ENCODE peak calls at places on chromosomes 4 and X, in ten cellular contexts. X is colonic mucosa; H is tibial nerve; C is OCI-LY7; V is thoracic aorta; D is Karpas-422; J is CD8-positive, alpha-beta T cell; K is neural progenitor cell; R is adrenal gland; F is epithelial cell of esophagus. Y is an unnamed sample.

GRCh38 chrX:45505214-45505613 is 304.5 kb upstream of the DIPK2B start:
- DNase-seq in V (no peak), K (no peak), F (peak), R (peak), C (no peak), H (no peak), D (no peak), J (no peak), X (no peak), Y (no peak)

GRCh38 chr4:141346144-141346543 is 125.4 kb downstream of the ZNF330 start:
- DNase-seq in F (peak), V (no peak), K (peak), J (no peak), D (peak), C (peak), H (peak), X (no peak), R (peak), Y (no peak)

GRCh38 chrX:134592303-134592702 is 66.0 kb downstream of the PLAC1 start:
- DNase-seq in V (no peak), K (no peak), F (no peak), C (no peak), J (no peak), X (no peak), H (no peak), D (no peak), R (no peak), Y (no peak)

GRCh38 chr4:157634057-157634456 is 413.5 kb downstream of the GRIA2 start:
- DNase-seq in H (no peak), J (no peak), K (no peak), V (no peak), C (no peak), F (no peak), R (no peak), D (no peak), X (no peak), Y (no peak)

GRCh38 chrX:138026211-138026610 is 460.3 kb downstream of the ZIC3 start:
- DNase-seq in D (peak), R (no peak), V (no peak), H (no peak), C (peak), X (no peak), J (no peak), K (no peak), F (peak), Y (no peak)

GRCh38 chr4:150976478-150977118 is 38.5 kb downstream of the LRBA start:
- DNase-seq in V (no peak), J (no peak), K (peak), H (no peak), D (peak), F (no peak), X (no peak), C (no peak), R (no peak), Y (no peak)

GRCh38 chr4:180059216-180059881 is 2183.9 kb upstream of the TENM3 start:
- DNase-seq in D (no peak), C (no peak), V (no peak), K (peak), F (no peak), R (peak), J (no peak), H (no peak), X (peak), Y (no peak)

GRCh38 chr4:17310269-17310652 is 201.6 kb downstream of the QDPR start:
- DNase-seq in H (no peak), J (no peak), R (no peak), F (no peak), V (no peak), X (no peak), K (no peak), C (peak), D (no peak), Y (no peak)

GRCh38 chr4:40314951-40315350 is 20.2 kb upstream of the CHRNA9 start:
- DNase-seq in J (no peak), H (no peak), C (no peak), D (no peak), F (peak), K (no peak), X (no peak), V (no peak), R (no peak), Y (no peak)

GRCh38 chrX:39601193-39602085 is 496.3 kb downstream of the BCOR start:
- DNase-seq in C (no peak), R (no peak), F (no peak), H (no peak), D (no peak), K (no peak), J (no peak), V (no peak), X (no peak), Y (no peak)

GRCh38 chrX:9466115-9466495 is 1.2 kb downstream of the TBL1X start:
- DNase-seq in H (peak), J (no peak), F (peak), X (peak), C (peak), D (no peak), V (no peak), R (peak), K (peak), Y (peak)

GRCh38 chr4:151356510-151356909 is 31.1 kb upstream of the SH3D19 start:
- DNase-seq in H (no peak), X (no peak), D (no peak), F (peak), J (no peak), R (peak), C (no peak), K (no peak), V (no peak), Y (no peak)

GRCh38 chrX:121336831-121337421 is 289.5 kb downstream of the GLUD2 start:
- DNase-seq in K (no peak), D (no peak), H (no peak), J (no peak), X (no peak), R (no peak), V (no peak), F (peak), C (no peak), Y (no peak)

GRCh38 chr4:125132281-125132680 is 182.5 kb upstream of the FAT4 start:
- DNase-seq in D (no peak), V (no peak), F (no peak), R (no peak), H (peak), K (no peak), X (no peak), J (no peak), C (no peak), Y (no peak)

GRCh38 chr4:76738081-76738931 is 159.6 kb downstream of the SOWAHB start:
- DNase-seq in V (peak), D (no peak), J (no peak), K (no peak), F (peak), R (peak), H (no peak), C (no peak), X (no peak), Y (no peak)

GRCh38 chr4:76147454-76148141 is 599 bp downstream of the NUP54 start:
- DNase-seq in J (peak), V (peak), K (peak), D (peak), R (peak), H (peak), X (peak), F (peak), C (peak), Y (peak)

GRCh38 chr4:128364565-128364964 is 77.0 kb upstream of the PGRMC2 start:
- DNase-seq in V (no peak), F (no peak), J (no peak), H (no peak), R (no peak), K (no peak), X (no peak), D (no peak), C (no peak), Y (no peak)

GRCh38 chrX:124736553-124737240 is 390.3 kb downstream of the SH2D1A start:
- DNase-seq in H (no peak), V (no peak), R (no peak), C (no peak), D (no peak), K (peak), J (peak), X (no peak), F (no peak), Y (no peak)

GRCh38 chr4:173121044-173121685 is 47.4 kb upstream of the GALNT7 start:
- DNase-seq in K (peak), R (no peak), H (no peak), J (no peak), D (no peak), F (peak), X (peak), C (peak), V (no peak), Y (no peak)

GRCh38 chr4:4780634-4781287 is 78.7 kb upstream of the MSX1 start:
- DNase-seq in F (peak), J (no peak), K (no peak), H (no peak), D (no peak), C (no peak), X (no peak), R (no peak), V (no peak), Y (no peak)

GRCh38 chr4:148445903-148446261 is 3.7 kb upstream of the NR3C2 start:
- DNase-seq in D (no peak), F (no peak), V (no peak), X (peak), C (no peak), J (no peak), R (no peak), K (peak), H (no peak), Y (no peak)

GRCh38 chr4:100694467-100694866 is 176.6 kb upstream of the EMCN start:
- DNase-seq in H (no peak), R (no peak), J (no peak), F (no peak), C (no peak), X (no peak), D (no peak), V (no peak), K (no peak), Y (no peak)

GRCh38 chrX:46582325-46582724 is 8.8 kb downstream of the CHST7 start:
- DNase-seq in J (no peak), R (no peak), K (no peak), V (no peak), D (no peak), X (no peak), H (no peak), F (peak), C (no peak), Y (no peak)

GRCh38 chrX:137519459-137519858 is 46.5 kb upstream of the ZIC3 start:
- DNase-seq in D (no peak), C (no peak), V (no peak), H (no peak), J (no peak), R (no peak), K (no peak), X (no peak), F (no peak), Y (no peak)

GRCh38 chr4:5051210-5051691 is at the start of gene STK32B:
- DNase-seq in V (no peak), F (peak), D (no peak), H (no peak), C (no peak), K (peak), R (peak), X (peak), J (no peak), Y (peak)

GRCh38 chrX:72048515-72049455 is 82.9 kb downstream of the RTL5 start:
- DNase-seq in V (no peak), F (no peak), X (no peak), D (no peak), K (no peak), H (no peak), J (no peak), C (no peak), R (no peak), Y (no peak)

GRCh38 chrX:50202539-50202938 is 1.7 kb upstream of the AKAP4 start:
- DNase-seq in J (no peak), R (no peak), X (no peak), C (no peak), F (peak), K (no peak), V (no peak), D (no peak), H (no peak), Y (no peak)

GRCh38 chrX:13901354-13901753 is 84.5 kb upstream of the GPM6B start:
- DNase-seq in J (no peak), H (no peak), C (no peak), D (no peak), F (no peak), K (no peak), V (no peak), R (no peak), X (no peak), Y (no peak)

GRCh38 chr4:40317921-40318658 is 17.0 kb upstream of the CHRNA9 start:
- DNase-seq in F (peak), C (no peak), V (no peak), J (no peak), K (no peak), R (no peak), X (no peak), D (no peak), H (no peak), Y (no peak)

GRCh38 chrX:103910371-103910770 is 52.1 kb upstream of the TMSB15B start:
- DNase-seq in V (no peak), H (no peak), R (no peak), C (no peak), D (no peak), F (no peak), K (no peak), J (no peak), X (no peak), Y (no peak)

GRCh38 chr4:15232725-15233597 is 194.9 kb upstream of the C1QTNF7 start:
- DNase-seq in F (peak), H (no peak), D (no peak), R (peak), V (no peak), X (no peak), C (no peak), K (no peak), J (no peak), Y (no peak)

GRCh38 chr4:92270908-92271307 is 32.9 kb upstream of the GRID2 start:
- DNase-seq in K (peak), V (no peak), R (no peak), D (no peak), H (no peak), J (no peak), X (no peak), C (no peak), F (peak), Y (no peak)

GRCh38 chr4:104491396-104491821 is 3.3 kb downstream of the CXXC4 start:
- DNase-seq in C (no peak), J (no peak), H (no peak), K (peak), V (no peak), F (peak), X (peak), D (peak), R (peak), Y (peak)

GRCh38 chr4:87919951-87920350 is 55.6 kb upstream of the SPP1 start:
- DNase-seq in X (no peak), C (no peak), F (no peak), K (no peak), V (no peak), H (no peak), D (no peak), R (no peak), J (no peak), Y (no peak)

GRCh38 chrX:70433848-70434351 is 10.7 kb upstream of the DLG3 start:
- DNase-seq in C (peak), H (peak), V (no peak), R (peak), J (peak), D (peak), F (peak), K (peak), X (peak), Y (peak)

GRCh38 chr4:177235026-177235425 is 74.6 kb upstream of the NEIL3 start:
- DNase-seq in X (no peak), V (no peak), H (no peak), F (peak), C (no peak), D (no peak), J (no peak), R (no peak), K (no peak), Y (no peak)

GRCh38 chr4:47031011-47031678 is at the start of gene GABRB1:
- DNase-seq in H (no peak), V (no peak), F (peak), C (no peak), K (peak), J (no peak), R (peak), D (no peak), X (peak), Y (peak)

GRCh38 chr4:153232768-153233167 is 28.5 kb downstream of the TRIM2 start:
- DNase-seq in C (peak), V (no peak), H (no peak), X (peak), K (peak), D (peak), F (no peak), J (no peak), R (no peak), Y (no peak)

GRCh38 chr4:8559524-8560264 is 20.5 kb upstream of the GPR78 start:
- DNase-seq in J (no peak), D (no peak), K (no peak), C (no peak), V (no peak), H (no peak), R (no peak), X (no peak), F (no peak), Y (no peak)

GRCh38 chr4:15078682-15079642 is 76.7 kb downstream of the CPEB2 start:
- DNase-seq in J (no peak), F (peak), X (no peak), R (no peak), K (no peak), D (no peak), H (no peak), V (no peak), C (no peak), Y (no peak)

GRCh38 chr4:119084503-119084902 is 51.1 kb upstream of the MYOZ2 start:
- DNase-seq in X (no peak), V (no peak), H (no peak), R (no peak), K (no peak), C (peak), D (no peak), F (no peak), J (no peak), Y (no peak)

GRCh38 chr4:119080721-119081541 is 54.7 kb upstream of the MYOZ2 start:
- DNase-seq in D (no peak), V (no peak), C (no peak), R (no peak), J (no peak), X (peak), F (peak), K (no peak), H (no peak), Y (no peak)

GRCh38 chr4:119082661-119083060 is 53.0 kb upstream of the MYOZ2 start:
- DNase-seq in F (no peak), X (no peak), J (no peak), D (no peak), H (no peak), C (no peak), K (no peak), R (no peak), V (no peak), Y (no peak)

GRCh38 chr4:119081943-119082342 is 53.7 kb upstream of the MYOZ2 start:
- DNase-seq in X (no peak), R (peak), K (no peak), V (no peak), D (no peak), H (no peak), C (no peak), J (no peak), F (no peak), Y (peak)

DNA sequence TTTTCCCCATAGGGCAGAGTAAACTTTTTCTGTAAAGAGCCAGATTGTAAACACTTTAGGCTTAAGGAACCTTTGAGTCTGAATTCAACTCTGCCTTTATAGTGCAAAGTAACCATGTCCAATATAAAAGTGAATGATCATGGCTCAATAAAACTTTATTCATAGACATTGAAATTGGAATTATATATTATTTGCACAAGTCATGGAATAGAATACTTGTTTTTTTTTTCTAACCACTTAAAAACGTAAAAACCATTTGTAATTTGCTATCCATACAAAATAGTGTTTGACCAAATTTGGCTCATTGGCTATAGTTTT is 54.1 kb upstream of the MYOZ2 start:
- DNase-seq in K (no peak), D (no peak), C (no peak), R (no peak), X (no peak), J (no peak), F (no peak), H (no peak), V (no peak), Y (no peak)
- H3K4me3 ChIP-seq in K (no peak), D (no peak), C (no peak), R (no peak), X (no peak), J (no peak), F (no peak), H (no peak), V (no peak), Y (no peak)

GRCh38 chr4:6929735-6930464 is 20.3 kb downstream of the TBC1D14 start:
- DNase-seq in C (no peak), J (no peak), X (peak), H (no peak), D (no peak), K (peak), F (no peak), R (no peak), V (no peak), Y (no peak)

GRCh38 chr4:6932475-6932874 is 22.8 kb downstream of the TBC1D14 start:
- DNase-seq in H (no peak), F (no peak), C (no peak), D (no peak), R (no peak), V (no peak), X (no peak), K (no peak), J (no peak), Y (no peak)

GRCh38 chr4:6928067-6928466 is 18.4 kb downstream of the TBC1D14 start:
- DNase-seq in D (no peak), J (no peak), K (no peak), H (no peak), V (no peak), X (no peak), F (no peak), C (no peak), R (no peak), Y (no peak)

GRCh38 chr4:6926681-6927478 is 17.3 kb downstream of the TBC1D14 start:
- DNase-seq in C (no peak), F (no peak), V (no peak), H (no peak), X (peak), R (peak), K (no peak), D (no peak), J (peak), Y (peak)

DNA sequence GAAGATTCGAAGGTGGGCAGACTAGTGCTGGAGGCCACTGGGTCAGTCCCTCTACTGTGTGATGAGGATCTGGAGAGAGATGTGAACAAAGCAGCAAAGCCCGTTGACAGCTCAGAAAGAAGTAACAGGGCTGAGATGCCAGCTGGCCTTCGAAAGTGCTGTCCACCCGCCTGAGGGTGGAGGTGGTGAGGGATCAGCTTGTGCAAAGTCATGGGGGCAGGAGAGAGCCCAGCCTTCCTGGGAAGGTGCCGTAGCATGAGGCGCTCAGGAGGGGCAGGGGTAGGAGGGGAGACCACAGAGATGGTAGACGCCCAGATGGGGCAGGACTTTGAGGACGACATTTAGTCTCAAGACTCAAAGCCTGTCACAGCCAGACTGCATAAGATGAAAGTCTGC is 19.7 kb downstream of the TBC1D14 start:
- DNase-seq in X (peak), C (no peak), D (no peak), R (no peak), K (no peak), F (no peak), V (no peak), J (no peak), H (no peak), Y (no peak)
- H3K4me3 ChIP-seq in X (peak), C (no peak), D (no peak), R (no peak), K (no peak), F (no peak), V (no peak), J (no peak), H (no peak), Y (no peak)

GRCh38 chr4:42309571-42310260 is 87.6 kb upstream of the SHISA3 start:
- DNase-seq in H (no peak), R (no peak), X (no peak), D (no peak), K (no peak), C (no peak), J (no peak), F (no peak), V (no peak), Y (no peak)
- H3K4me3 ChIP-seq in H (no peak), R (no peak), X (no peak), D (no peak), K (no peak), C (no peak), J (no peak), F (no peak), V (no peak), Y (no peak)

DNA sequence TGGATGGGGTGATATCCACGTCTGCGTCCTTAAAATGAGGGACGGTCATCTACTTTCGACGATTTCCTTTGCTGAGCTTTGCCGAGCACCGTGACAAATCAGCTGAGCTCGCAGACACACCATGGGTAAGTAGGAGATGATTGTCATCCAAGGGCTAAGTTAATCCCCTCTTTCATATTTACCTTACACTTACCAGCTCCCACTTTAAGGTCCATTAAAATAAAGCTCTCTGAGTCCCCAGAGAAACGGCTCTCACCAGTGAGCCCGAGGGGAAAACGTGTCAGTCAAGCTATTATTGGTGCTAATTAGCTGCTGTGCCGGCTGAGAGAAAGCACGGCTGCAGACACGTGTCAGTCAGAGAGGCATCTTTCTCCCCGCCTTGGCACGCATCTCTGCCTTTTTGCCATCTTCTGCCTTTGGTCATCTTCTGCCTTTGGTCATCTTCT is 72.2 kb downstream of the CRLF2 start:
- DNase-seq in D (no peak), K (peak), F (no peak), X (no peak), C (no peak), R (no peak), H (no peak), J (no peak), V (no peak), Y (no peak)
- H3K4me3 ChIP-seq in D (no peak), K (no peak), F (no peak), X (no peak), C (no peak), R (no peak), H (no peak), J (no peak), V (no peak), Y (no peak)

Y was measured in lower lobe of right lung.